ENCODE peak calls at places on chromosomes 6 and 20, in four cellular contexts. One of them, this sample, is unnamed.

GRCh38 chr6:132143258-132143657 is 192.1 kb upstream of the CCN2 start:
- DNase-seq in AG04449: no peak
- DNase-seq in NCI-H1417: no peak
- DNase-seq in iris pigment epithelial cell: no peak
- DNase-seq in this sample: no peak

GRCh38 chr6:25464225-25464624 is 185.1 kb downstream of the CARMIL1 start:
- DNase-seq in AG04449: no peak
- DNase-seq in NCI-H1417: no peak
- DNase-seq in iris pigment epithelial cell: no peak
- DNase-seq in this sample: no peak

GRCh38 chr6:43933111-43933885 is 163.3 kb downstream of the VEGFA start:
- DNase-seq in AG04449: no peak
- DNase-seq in NCI-H1417: no peak
- DNase-seq in iris pigment epithelial cell: no peak
- DNase-seq in this sample: peak

GRCh38 chr6:167153523-167153959 is 4.2 kb downstream of the GPR31 start:
- DNase-seq in AG04449: no peak
- DNase-seq in NCI-H1417: no peak
- DNase-seq in iris pigment epithelial cell: no peak
- DNase-seq in this sample: peak

GRCh38 chr6:132063204-132063603 is 112.0 kb upstream of the CCN2 start:
- DNase-seq in AG04449: peak
- DNase-seq in NCI-H1417: no peak
- DNase-seq in iris pigment epithelial cell: peak
- DNase-seq in this sample: peak

GRCh38 chr6:586553-586952 is 70.3 kb downstream of the HUS1B start:
- DNase-seq in AG04449: no peak
- DNase-seq in NCI-H1417: peak
- DNase-seq in iris pigment epithelial cell: no peak
- DNase-seq in this sample: no peak

GRCh38 chr6:12383448-12383847 is 93.3 kb downstream of the EDN1 start:
- DNase-seq in AG04449: no peak
- DNase-seq in NCI-H1417: no peak
- DNase-seq in iris pigment epithelial cell: no peak
- DNase-seq in this sample: no peak

GRCh38 chr6:108621117-108621516 is 60.4 kb downstream of the FOXO3 start:
- DNase-seq in AG04449: peak
- DNase-seq in NCI-H1417: no peak
- DNase-seq in iris pigment epithelial cell: peak
- DNase-seq in this sample: peak

GRCh38 chr6:32604434-32604877 is 14.8 kb upstream of the HLA-DRB1 start:
- DNase-seq in AG04449: no peak
- DNase-seq in NCI-H1417: no peak
- DNase-seq in iris pigment epithelial cell: peak
- DNase-seq in this sample: no peak

GRCh38 chr6:79719248-79719975 is 88.3 kb downstream of the SH3BGRL2 start:
- DNase-seq in AG04449: no peak
- DNase-seq in NCI-H1417: no peak
- DNase-seq in iris pigment epithelial cell: peak
- DNase-seq in this sample: peak

GRCh38 chr20:45363611-45364492 is 896 bp downstream of the SYS1 start:
- DNase-seq in AG04449: no peak
- DNase-seq in NCI-H1417: no peak
- DNase-seq in iris pigment epithelial cell: no peak
- DNase-seq in this sample: no peak

GRCh38 chr6:56019973-56020372 is 144.6 kb upstream of the BMP5 start:
- DNase-seq in AG04449: no peak
- DNase-seq in NCI-H1417: no peak
- DNase-seq in iris pigment epithelial cell: peak
- DNase-seq in this sample: no peak

GRCh38 chr20:49906101-49906604 is 9.2 kb downstream of the SPATA2 start:
- DNase-seq in AG04449: no peak
- DNase-seq in NCI-H1417: no peak
- DNase-seq in iris pigment epithelial cell: no peak
- DNase-seq in this sample: no peak

GRCh38 chr20:50719328-50719727 is 12.1 kb upstream of the PARD6B start:
- DNase-seq in AG04449: no peak
- DNase-seq in NCI-H1417: no peak
- DNase-seq in iris pigment epithelial cell: no peak
- DNase-seq in this sample: no peak

GRCh38 chr6:79257381-79258205 is 23.1 kb upstream of the HMGN3 start:
- DNase-seq in AG04449: no peak
- DNase-seq in NCI-H1417: no peak
- DNase-seq in iris pigment epithelial cell: peak
- DNase-seq in this sample: peak

GRCh38 chr20:45345104-45345936 is 2.9 kb downstream of the SDC4 start:
- DNase-seq in AG04449: no peak
- DNase-seq in NCI-H1417: no peak
- DNase-seq in iris pigment epithelial cell: no peak
- DNase-seq in this sample: no peak

GRCh38 chr20:52484438-52484837 is 292.9 kb upstream of the ZFP64 start:
- DNase-seq in AG04449: peak
- DNase-seq in NCI-H1417: no peak
- DNase-seq in iris pigment epithelial cell: peak
- DNase-seq in this sample: peak

GRCh38 chr20:5654557-5654956 is 95.6 kb upstream of the SHLD1 start:
- DNase-seq in AG04449: no peak
- DNase-seq in NCI-H1417: peak
- DNase-seq in iris pigment epithelial cell: peak
- DNase-seq in this sample: peak

GRCh38 chr6:135703621-135704020 is 147.9 kb upstream of the PDE7B start:
- DNase-seq in AG04449: no peak
- DNase-seq in NCI-H1417: no peak
- DNase-seq in iris pigment epithelial cell: peak
- DNase-seq in this sample: no peak

GRCh38 chr6:1482381-1483166 is 93.2 kb downstream of the FOXF2 start:
- DNase-seq in AG04449: no peak
- DNase-seq in NCI-H1417: no peak
- DNase-seq in iris pigment epithelial cell: no peak
- DNase-seq in this sample: no peak

GRCh38 chr6:69887026-69887425 is 20.7 kb downstream of the COL19A1 start:
- DNase-seq in AG04449: no peak
- DNase-seq in NCI-H1417: no peak
- DNase-seq in iris pigment epithelial cell: no peak
- DNase-seq in this sample: no peak

GRCh38 chr6:149190228-149190831 is 127.2 kb upstream of the TAB2 start:
- DNase-seq in AG04449: no peak
- DNase-seq in NCI-H1417: no peak
- DNase-seq in iris pigment epithelial cell: peak
- DNase-seq in this sample: peak